ENCODE peak calls at places on chromosomes 6 and 20, in five cellular contexts. O is tibial nerve, A is foreskin fibroblast, W is cardiac fibroblast, N is choroid plexus epithelial cell. Y is an unnamed sample.

GRCh38 chr6:43990627-43991619 is 136.3 kb downstream of the MRPL14 start:
- DNase-seq in W (peak), O (no peak), A (peak), N (peak), Y (peak)

GRCh38 chr6:85747093-85747492 is 104.4 kb upstream of the SYNCRIP start:
- DNase-seq in N (peak), W (peak), O (no peak), A (peak), Y (no peak)

GRCh38 chr6:32386040-32386439 is 14.3 kb upstream of the TSBP1 start:
- DNase-seq in N (no peak), O (no peak), W (no peak), A (no peak), Y (no peak)

GRCh38 chr6:18171861-18172260 is 16.6 kb downstream of the KDM1B start:
- DNase-seq in W (no peak), N (no peak), O (no peak), A (no peak), Y (no peak)

GRCh38 chr20:42530855-42531674 is 658.6 kb downstream of the PTPRT start:
- DNase-seq in W (peak), N (peak), A (no peak), O (no peak), Y (peak)

GRCh38 chr6:157996918-157997702 is 15.4 kb downstream of the SYNJ2 start:
- DNase-seq in N (no peak), O (no peak), W (no peak), A (no peak), Y (no peak)

GRCh38 chr6:53603381-53604121 is 58.6 kb upstream of the GCLC start:
- DNase-seq in N (peak), O (no peak), W (peak), A (peak), Y (no peak)

GRCh38 chr20:34089655-34090324 is 22.3 kb downstream of the EIF2S2 start:
- DNase-seq in O (no peak), A (no peak), N (no peak), W (no peak), Y (no peak)

GRCh38 chr6:6522709-6523108 is 65.8 kb upstream of the LY86 start:
- DNase-seq in W (no peak), O (no peak), N (no peak), A (no peak), Y (no peak)

GRCh38 chr6:132961122-132961521 is 146.8 kb downstream of the RPS12 start:
- DNase-seq in N (peak), O (no peak), A (peak), W (peak), Y (no peak)

GRCh38 chr20:24148372-24148771 is 159.8 kb upstream of the GGTLC1 start:
- DNase-seq in W (no peak), N (no peak), A (no peak), O (no peak), Y (peak)

GRCh38 chr6:161838306-161839035 is 564.6 kb upstream of the AGPAT4 start:
- DNase-seq in N (no peak), A (no peak), O (no peak), W (no peak), Y (no peak)

GRCh38 chr6:26570027-26570809 is 26.5 kb upstream of the ABT1 start:
- DNase-seq in N (no peak), A (no peak), W (no peak), O (no peak), Y (no peak)

GRCh38 chr20:23361108-23361650 is 803 bp upstream of the GZF1 start:
- DNase-seq in N (peak), O (no peak), A (no peak), W (peak), Y (peak)

GRCh38 chr20:50744143-50744792 is 12.9 kb downstream of the PARD6B start:
- DNase-seq in A (peak), N (peak), W (peak), O (no peak), Y (no peak)

DNA sequence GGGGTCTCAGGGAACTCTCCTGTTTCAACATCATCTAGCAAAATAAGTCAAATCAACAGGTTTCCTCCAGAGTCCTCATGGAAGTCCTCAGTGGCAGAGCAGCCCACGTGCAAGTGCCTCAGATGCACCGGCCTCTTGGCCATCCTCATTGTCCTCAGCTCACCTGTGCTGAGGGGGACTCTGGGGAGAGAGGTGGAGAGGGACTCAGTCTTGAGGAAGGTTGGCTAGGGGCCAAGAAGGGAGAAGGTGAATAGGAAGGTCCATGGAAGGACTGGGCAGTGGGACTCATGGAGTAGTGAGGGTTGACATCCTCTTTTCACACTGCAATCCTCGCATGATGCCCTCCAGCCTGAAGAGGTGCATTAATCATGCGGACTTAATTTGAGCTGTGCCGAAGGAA is 77.9 kb upstream of the DUSP22 start:
- DNase-seq in A (no peak), N (no peak), O (no peak), W (no peak), Y (no peak)
- TF ChIP-seq CTCF in A (no peak), N (no peak), O (no peak), W (no peak), Y (no peak)

GRCh38 chr6:108570518-108570917 is 9.8 kb downstream of the FOXO3 start:
- DNase-seq in N (peak), A (no peak), O (no peak), W (peak), Y (no peak)
- TF ChIP-seq CTCF in N (no peak), A (no peak), O (no peak), W (no peak), Y (no peak)

GRCh38 chr6:96340164-96340563 is 181.4 kb upstream of the UFL1 start:
- DNase-seq in O (no peak), A (no peak), N (no peak), W (no peak), Y (no peak)

DNA sequence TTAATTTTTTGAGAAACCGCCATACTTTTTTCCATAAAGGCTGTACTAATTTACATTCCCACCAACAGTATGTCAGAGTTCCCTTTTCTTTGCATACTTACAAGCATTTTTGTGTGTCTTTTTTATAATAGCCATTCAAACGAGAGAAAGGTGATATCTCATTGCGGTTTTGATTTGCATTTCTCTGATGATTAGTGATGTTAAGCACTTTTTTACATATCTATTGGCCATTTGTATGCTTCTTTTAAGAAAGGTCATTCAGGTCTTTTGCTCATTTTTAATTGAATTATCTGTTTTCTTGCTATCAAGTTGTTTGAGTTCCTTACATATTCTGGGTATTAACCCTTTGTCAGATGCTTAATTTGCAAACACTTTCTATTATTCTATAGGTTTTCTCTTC is 176.1 kb upstream of the UFL1 start:
- DNase-seq in W (no peak), N (no peak), O (no peak), A (no peak), Y (no peak)
- TF ChIP-seq CTCF in W (no peak), N (no peak), O (no peak), A (no peak), Y (no peak)

GRCh38 chr20:6629564-6629963 is 137.9 kb upstream of the BMP2 start:
- DNase-seq in O (no peak), A (no peak), W (peak), N (no peak), Y (no peak)
- TF ChIP-seq CTCF in O (no peak), A (no peak), W (no peak), N (peak), Y (no peak)

GRCh38 chr20:57573893-57574292 is 13.0 kb downstream of the PCK1 start:
- DNase-seq in O (no peak), A (no peak), N (no peak), W (no peak), Y (no peak)
- TF ChIP-seq CTCF in O (no peak), A (peak), N (peak), W (no peak), Y (no peak)

GRCh38 chr20:48411906-48412305 is 415.9 kb downstream of the PREX1 start:
- DNase-seq in O (no peak), N (no peak), W (no peak), A (no peak), Y (no peak)
- TF ChIP-seq CTCF in O (no peak), N (no peak), W (no peak), A (no peak), Y (no peak)

DNA sequence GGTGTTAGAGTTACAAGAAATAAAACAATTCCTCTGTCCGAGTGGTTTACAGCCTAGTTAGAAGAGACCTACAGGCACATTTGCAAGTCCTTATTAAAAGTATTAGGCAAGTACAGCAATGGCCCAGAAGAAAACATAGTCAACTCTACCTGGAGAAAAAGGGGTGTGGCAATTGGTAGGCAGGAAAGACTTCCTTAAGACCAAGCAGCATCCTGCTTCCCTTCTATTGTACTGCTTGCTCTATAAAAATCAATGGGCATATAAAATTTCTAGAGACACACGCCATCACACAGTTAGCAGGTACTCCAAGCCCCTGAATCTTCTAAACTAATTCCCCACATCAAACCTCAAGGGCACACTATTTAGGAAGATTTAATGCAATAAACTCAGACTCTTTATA is 185.6 kb downstream of the ATXN1 start:
- DNase-seq in N (no peak), O (no peak), A (no peak), W (no peak), Y (no peak)
- TF ChIP-seq CTCF in N (no peak), O (no peak), A (no peak), W (no peak), Y (no peak)

GRCh38 chr6:1796706-1797529 is 187.2 kb downstream of the FOXC1 start:
- DNase-seq in A (no peak), N (no peak), O (no peak), W (no peak), Y (no peak)

GRCh38 chr6:1790684-1791083 is 181.0 kb downstream of the FOXC1 start:
- DNase-seq in N (no peak), A (no peak), W (no peak), O (no peak), Y (no peak)

GRCh38 chr6:1795923-1796322 is 186.2 kb downstream of the FOXC1 start:
- DNase-seq in N (no peak), O (no peak), W (no peak), A (no peak), Y (no peak)

GRCh38 chr6:1789092-1789491 is 179.4 kb downstream of the FOXC1 start:
- DNase-seq in N (peak), O (no peak), A (no peak), W (peak), Y (no peak)

GRCh38 chr6:1792989-1793388 is 183.3 kb downstream of the FOXC1 start:
- DNase-seq in O (no peak), N (peak), W (peak), A (no peak), Y (peak)
- TF ChIP-seq CTCF in O (no peak), N (peak), W (peak), A (peak), Y (no peak)

DNA sequence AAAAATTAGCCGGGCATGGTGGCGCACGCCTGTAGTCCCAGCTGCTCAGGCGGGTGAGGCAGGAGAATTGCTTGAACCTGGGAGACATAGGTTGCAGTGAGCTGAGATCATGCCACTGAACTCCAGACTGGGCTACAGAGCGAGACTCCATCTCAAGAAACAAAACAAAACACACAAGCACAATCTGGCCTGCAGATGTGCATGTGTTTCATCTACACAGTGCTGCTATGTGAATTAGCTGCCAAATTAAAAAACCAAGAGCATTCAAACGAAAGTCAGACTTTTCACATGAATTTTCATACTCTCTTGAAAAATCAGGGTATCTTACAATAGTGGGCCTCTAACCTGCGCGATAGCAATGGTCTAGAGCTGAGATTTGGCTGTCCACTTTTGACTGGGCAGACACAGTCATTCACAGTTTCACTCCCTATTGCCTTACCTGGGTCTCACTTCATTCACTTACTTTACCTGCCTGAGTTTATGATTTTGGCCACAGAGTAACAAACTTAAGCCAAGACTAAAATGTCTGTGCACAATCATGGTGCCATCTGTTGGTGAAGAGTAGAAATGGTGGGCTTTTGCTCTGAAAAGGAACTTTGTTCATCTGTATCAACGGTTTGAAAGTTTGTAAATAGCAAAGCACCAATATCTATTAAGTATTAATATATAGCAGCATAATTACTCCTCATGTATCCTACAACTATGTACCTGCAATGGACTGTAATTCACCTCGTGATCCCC is 138.4 kb upstream of the UST start:
- DNase-seq in N (peak), A (no peak), O (no peak), W (peak), Y (no peak)
- TF ChIP-seq CTCF in N (peak), A (peak), O (no peak), W (peak), Y (peak)